ENCODE peak calls at places on chromosomes 11 and 22, in eight cellular contexts. Y is stomach, M is adrenal gland, L is body of pancreas, K is IMR-90, S is A549, E is prostate gland, C is H1. J is an unnamed sample.

GRCh38 chr11:5807580-5807979 is 1.1 kb upstream of the OR52N2 start:
- DNase-seq in C (no peak), Y (no peak), E (no peak), S (no peak), M (no peak), L (no peak), K (no peak), J (no peak)

GRCh38 chr11:41400124-41400523 is 59.3 kb downstream of the LRRC4C start:
- DNase-seq in C (no peak), S (no peak), E (no peak), M (no peak), L (no peak), K (no peak), Y (no peak), J (no peak)

GRCh38 chr11:111627591-111627990 is 25.3 kb downstream of the SIK2 start:
- DNase-seq in K (no peak), L (no peak), M (no peak), C (no peak), E (no peak), Y (no peak), S (no peak), J (no peak)

GRCh38 chr11:17798716-17799115 is 64.1 kb downstream of the KCNC1 start:
- DNase-seq in L (no peak), E (no peak), Y (no peak), K (no peak), M (no peak), C (no peak), S (no peak), J (no peak)

GRCh38 chr11:24181395-24182047 is 315.3 kb upstream of the LUZP2 start:
- DNase-seq in Y (no peak), E (no peak), M (no peak), S (no peak), C (no peak), L (no peak), K (no peak), J (no peak)

GRCh38 chr22:49255741-49256318 is 571.8 kb downstream of the BRD1 start:
- DNase-seq in C (no peak), K (no peak), S (no peak), E (no peak), Y (peak; percentile 15), M (no peak), L (no peak), J (no peak)

GRCh38 chr22:30778261-30778660 is 83.6 kb downstream of the OSBP2 start:
- DNase-seq in L (no peak), K (no peak), S (no peak), C (no peak), E (no peak), M (no peak), Y (no peak), J (no peak)

GRCh38 chr11:95364324-95365295 is 133.6 kb upstream of the SESN3 start:
- DNase-seq in M (no peak), S (peak; percentile 69), L (no peak), Y (no peak), C (no peak), E (no peak), K (no peak), J (no peak)

GRCh38 chr11:1654388-1655167 is 25.0 kb downstream of the KRTAP5-5 start:
- DNase-seq in M (peak; percentile 35), C (no peak), K (no peak), E (no peak), S (no peak), Y (no peak), L (no peak), J (no peak)

GRCh38 chr11:93740031-93740801 is 1.1 kb downstream of the TAF1D start:
- DNase-seq in K (peak; percentile 56), C (no peak), Y (no peak), M (no peak), E (no peak), S (peak; percentile 25), L (peak; percentile 49), J (no peak)

GRCh38 chr11:93407777-93408401 is 77.3 kb downstream of the DEUP1 start:
- DNase-seq in M (no peak), Y (no peak), C (no peak), L (no peak), K (peak; percentile 0), E (no peak), S (no peak), J (no peak)

GRCh38 chr11:12725047-12725862 is 51.0 kb downstream of the TEAD1 start:
- DNase-seq in E (peak; percentile 59), L (no peak), Y (no peak), K (no peak), S (no peak), C (no peak), M (no peak), J (no peak)

GRCh38 chr11:69356703-69357457 is 62.9 kb downstream of the MYEOV start:
- DNase-seq in K (no peak), E (no peak), C (no peak), L (no peak), Y (peak; percentile 15), M (no peak), S (no peak), J (peak; percentile 6)

GRCh38 chr11:14742849-14743248 is 99.2 kb downstream of the PDE3B start:
- DNase-seq in Y (no peak), E (no peak), K (no peak), M (no peak), C (no peak), S (no peak), L (no peak), J (no peak)

GRCh38 chr11:62398011-62398994 is 20.5 kb upstream of the SCGB1A1 start:
- DNase-seq in C (no peak), S (peak; percentile 67), Y (no peak), E (no peak), M (peak; percentile 68), K (peak; percentile 44), L (peak; percentile 23), J (peak; percentile 88)

GRCh38 chr22:27588273-27588672 is 213.3 kb downstream of the MN1 start:
- DNase-seq in E (peak; percentile 74), K (no peak), C (no peak), L (peak; percentile 72), M (no peak), Y (peak; percentile 42), S (no peak), J (no peak)

GRCh38 chr11:116827461-116827860 is 2.2 kb upstream of the APOC3 start:
- DNase-seq in M (no peak), S (no peak), C (no peak), L (no peak), Y (no peak), E (no peak), K (no peak), J (no peak)

GRCh38 chr11:9820260-9820659 is 156.4 kb downstream of the SWAP70 start:
- DNase-seq in Y (no peak), S (no peak), K (no peak), E (peak; percentile 23), C (no peak), M (no peak), L (no peak), J (no peak)

GRCh38 chr11:126194121-126194543 is 17.3 kb downstream of the RPUSD4 start:
- DNase-seq in Y (peak; percentile 34), S (peak; percentile 37), M (peak; percentile 32), E (peak; percentile 28), L (peak; percentile 42), K (peak; percentile 59), C (no peak), J (no peak)

GRCh38 chr11:102120006-102120405 is 9.8 kb downstream of the YAP1 start:
- DNase-seq in M (no peak), L (no peak), C (no peak), S (peak; percentile 83), E (no peak), K (peak; percentile 41), Y (no peak), J (no peak)

GRCh38 chr11:111730871-111731591 is 35.2 kb downstream of the PPP2R1B start:
- DNase-seq in L (peak; percentile 84), S (peak; percentile 62), K (no peak), M (peak; percentile 40), Y (peak; percentile 76), C (no peak), E (peak; percentile 58), J (peak; percentile 94)

GRCh38 chr11:60378359-60378758 is at the start of gene MS4A7:
- DNase-seq in S (no peak), K (no peak), E (no peak), L (peak; percentile 58), Y (no peak), M (peak; percentile 34), C (no peak), J (no peak)
- TF ChIP-seq POLR2A in S (no peak), K (no peak), E (no peak), L (no peak), Y (no peak), M (peak; percentile 58), C (no peak), J (no peak)

GRCh38 chr11:82731691-82732277 is 1.9 kb downstream of the FAM181B start:
- DNase-seq in Y (no peak), K (no peak), L (no peak), M (no peak), C (no peak), S (no peak), E (no peak), J (no peak)

GRCh38 chr11:82733444-82734119 is at the start of gene FAM181B:
- DNase-seq in S (peak; percentile 32), L (peak; percentile 68), Y (peak; percentile 38), K (no peak), C (peak; percentile 71), M (peak; percentile 51), E (no peak), J (peak; percentile 91)

GRCh38 chr11:82732734-82733443 is 775 bp downstream of the FAM181B start:
- DNase-seq in K (no peak), M (peak; percentile 14), S (no peak), E (no peak), C (no peak), L (peak; percentile 20), Y (no peak), J (no peak)

GRCh38 chr11:82734120-82734479 is 436 bp upstream of the FAM181B start:
- DNase-seq in K (no peak), M (no peak), L (no peak), Y (no peak), S (no peak), E (no peak), C (no peak), J (no peak)

GRCh38 chr11:82732348-82732733 is 1.3 kb downstream of the FAM181B start:
- DNase-seq in S (no peak), M (no peak), K (no peak), Y (no peak), L (no peak), E (no peak), C (no peak), J (no peak)
- H3K4me3 ChIP-seq in S (peak overlapping the region; percentile 52), M (peak overlapping the region; percentile 78), K (no peak overlapping the region), Y (peak overlapping the region; percentile 56), L (peak overlapping the region; percentile 32), E (peak overlapping the region; percentile 55), C (peak overlapping the region; percentile 59), J (no peak overlapping the region)

GRCh38 chr11:11302565-11302964 is 50.5 kb downstream of the CSNK2A3 start:
- DNase-seq in K (no peak), C (no peak), M (no peak), L (no peak), E (no peak), Y (no peak), S (no peak), J (no peak)
- TF ChIP-seq CTCF in K (no peak), C (no peak), M (no peak), L (no peak), E (no peak), Y (no peak), S (no peak), J (no peak)

DNA sequence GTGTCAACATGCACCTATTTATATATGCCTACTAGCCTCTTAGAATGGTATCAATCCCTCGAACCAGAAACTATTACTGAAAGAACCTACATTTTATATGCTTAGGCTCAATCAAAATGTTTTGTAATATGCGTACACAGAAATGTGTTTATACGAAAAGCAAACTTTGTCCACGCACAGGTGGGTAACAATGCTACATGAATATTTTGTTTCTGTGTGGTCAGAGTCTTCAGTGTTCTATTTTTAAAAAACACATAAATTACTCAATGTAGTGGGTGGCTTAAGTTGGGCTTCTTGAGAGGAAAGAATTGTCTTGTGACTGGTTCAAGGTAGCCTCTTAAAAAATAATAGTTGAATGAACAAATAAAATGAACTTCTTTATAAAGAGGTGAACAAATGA is 46.1 kb downstream of the SYTL2 start:
- DNase-seq in C (no peak), M (no peak), Y (no peak), E (no peak), S (no peak), L (no peak), K (no peak), J (no peak)
- TF ChIP-seq POLR2A in C (no peak), M (no peak), Y (no peak), E (no peak), S (no peak), L (no peak), K (no peak), J (no peak)

J was measured in lower leg skin.